ENCODE peak calls at places on chromosomes 4 and X, in seven cellular contexts. M is ovary, U is AG09319, R is dorsolateral prefrontal cortex, B is natural killer cell, H is kidney epithelial cell, G is tibial artery. A is an unnamed sample.

GRCh38 chr4:166091146-166091545 is 218.1 kb downstream of the TLL1 start:
- DNase-seq in G (no peak), M (no peak), U (no peak), H (no peak), B (no peak), R (no peak), A (no peak)

GRCh38 chr4:40721730-40722171 is 28.0 kb upstream of the NSUN7 start:
- DNase-seq in M (no peak), R (no peak), B (no peak), H (peak), G (no peak), U (no peak), A (no peak)

GRCh38 chrX:100264200-100264599 is 145.9 kb downstream of the PCDH19 start:
- DNase-seq in H (no peak), U (no peak), G (no peak), M (no peak), B (no peak), R (no peak), A (no peak)

GRCh38 chr4:93775551-93775950 is 53.0 kb upstream of the ATOH1 start:
- DNase-seq in U (no peak), M (no peak), H (no peak), B (no peak), R (no peak), G (no peak), A (no peak)

GRCh38 chr4:45280121-45280520 is 553.8 kb upstream of the GNPDA2 start:
- DNase-seq in H (no peak), M (no peak), U (no peak), R (no peak), B (no peak), G (no peak), A (no peak)

GRCh38 chr4:1855334-1856070 is 454 bp downstream of the LETM1 start:
- DNase-seq in G (no peak), R (no peak), U (no peak), M (peak), B (peak), H (no peak), A (no peak)

GRCh38 chr4:82721819-82722423 is 76.7 kb downstream of the SCD5 start:
- DNase-seq in H (no peak), M (no peak), R (peak), G (no peak), U (no peak), B (no peak), A (no peak)

GRCh38 chr4:172011196-172011595 is 198.0 kb downstream of the GALNTL6 start:
- DNase-seq in M (no peak), B (no peak), U (no peak), G (no peak), R (no peak), H (no peak), A (no peak)

GRCh38 chr4:147518086-147518485 is 37.2 kb downstream of the EDNRA start:
- DNase-seq in G (no peak), H (no peak), B (no peak), U (no peak), R (no peak), M (no peak), A (no peak)

GRCh38 chr4:36208884-36209473 is 35.3 kb downstream of the ARAP2 start:
- DNase-seq in M (no peak), G (no peak), U (no peak), R (no peak), B (no peak), H (no peak), A (no peak)

GRCh38 chr4:16126714-16127113 is 42.9 kb upstream of the PROM1 start:
- DNase-seq in R (no peak), G (no peak), U (no peak), B (no peak), M (no peak), H (no peak), A (no peak)

GRCh38 chrX:84188320-84188834 is 378 bp upstream of the RPS6KA6 start:
- DNase-seq in U (peak), G (peak), H (peak), B (no peak), M (peak), R (peak), A (peak)

GRCh38 chrX:152869972-152870371 is 27.9 kb upstream of the ZNF185 start:
- DNase-seq in G (no peak), H (no peak), U (no peak), B (no peak), M (no peak), R (no peak), A (no peak)

GRCh38 chr4:137994858-137995257 is 247.3 kb downstream of the SLC7A11 start:
- DNase-seq in B (no peak), H (peak), U (no peak), M (no peak), R (no peak), G (no peak), A (no peak)

GRCh38 chr4:187128971-187129370 is 405.3 kb upstream of the FAT1 start:
- DNase-seq in R (no peak), M (no peak), H (peak), B (no peak), U (no peak), G (no peak), A (no peak)

GRCh38 chr4:56727150-56727549 is 46.1 kb upstream of the HOPX start:
- DNase-seq in U (no peak), H (no peak), B (no peak), R (no peak), G (no peak), M (no peak), A (no peak)

GRCh38 chrX:132461886-132462285 is 27.0 kb downstream of the MBNL3 start:
- DNase-seq in U (no peak), B (no peak), M (no peak), R (no peak), H (no peak), G (no peak), A (no peak)

GRCh38 chr4:79964715-79965345 is 108.2 kb downstream of the ANTXR2 start:
- DNase-seq in B (no peak), M (no peak), G (no peak), H (no peak), R (no peak), U (no peak), A (no peak)

GRCh38 chr4:72525938-72526337 is 43.1 kb downstream of the ADAMTS3 start:
- DNase-seq in H (peak), R (no peak), G (peak), U (peak), M (peak), B (no peak), A (no peak)

GRCh38 chrX:154378059-154378798 is 866 bp upstream of the EMD start:
- DNase-seq in M (peak), G (peak), H (no peak), B (peak), U (no peak), R (no peak), A (peak)

GRCh38 chr4:80058740-80059139 is 14.3 kb downstream of the ANTXR2 start:
- DNase-seq in H (no peak), R (no peak), G (no peak), B (no peak), M (no peak), U (no peak), A (no peak)

GRCh38 chr4:143186634-143187033 is 1.9 kb downstream of the USP38 start:
- DNase-seq in R (no peak), M (no peak), G (no peak), B (no peak), U (no peak), H (no peak), A (no peak)

GRCh38 chr4:84100071-84100470 is 399.0 kb downstream of the NKX6-1 start:
- DNase-seq in B (no peak), U (no peak), G (no peak), R (no peak), M (no peak), H (no peak), A (no peak)
- TF ChIP-seq CTCF in B (no peak), U (no peak), G (no peak), R (no peak), M (no peak), H (no peak), A (no peak)

GRCh38 chrX:15812212-15812938 is 22.1 kb downstream of the ZRSR2 start:
- DNase-seq in H (no peak), R (no peak), B (no peak), U (no peak), G (no peak), M (no peak), A (no peak)

GRCh38 chrX:15814811-15815210 is 24.5 kb downstream of the ZRSR2 start:
- DNase-seq in G (no peak), B (no peak), H (no peak), M (no peak), U (no peak), R (no peak), A (no peak)

GRCh38 chrX:15816886-15817285 is 26.6 kb downstream of the ZRSR2 start:
- DNase-seq in B (peak), M (no peak), G (no peak), R (no peak), U (no peak), H (no peak), A (no peak)

GRCh38 chrX:15816453-15816838 is 26.2 kb downstream of the ZRSR2 start:
- DNase-seq in U (no peak), G (no peak), B (no peak), H (no peak), M (no peak), R (no peak), A (no peak)

GRCh38 chrX:15815779-15816452 is 25.6 kb downstream of the ZRSR2 start:
- DNase-seq in U (no peak), R (no peak), G (no peak), M (no peak), B (no peak), H (no peak), A (no peak)
- TF ChIP-seq CTCF in U (peak), R (peak), G (no peak), M (no peak), B (no peak), H (peak), A (no peak)

DNA sequence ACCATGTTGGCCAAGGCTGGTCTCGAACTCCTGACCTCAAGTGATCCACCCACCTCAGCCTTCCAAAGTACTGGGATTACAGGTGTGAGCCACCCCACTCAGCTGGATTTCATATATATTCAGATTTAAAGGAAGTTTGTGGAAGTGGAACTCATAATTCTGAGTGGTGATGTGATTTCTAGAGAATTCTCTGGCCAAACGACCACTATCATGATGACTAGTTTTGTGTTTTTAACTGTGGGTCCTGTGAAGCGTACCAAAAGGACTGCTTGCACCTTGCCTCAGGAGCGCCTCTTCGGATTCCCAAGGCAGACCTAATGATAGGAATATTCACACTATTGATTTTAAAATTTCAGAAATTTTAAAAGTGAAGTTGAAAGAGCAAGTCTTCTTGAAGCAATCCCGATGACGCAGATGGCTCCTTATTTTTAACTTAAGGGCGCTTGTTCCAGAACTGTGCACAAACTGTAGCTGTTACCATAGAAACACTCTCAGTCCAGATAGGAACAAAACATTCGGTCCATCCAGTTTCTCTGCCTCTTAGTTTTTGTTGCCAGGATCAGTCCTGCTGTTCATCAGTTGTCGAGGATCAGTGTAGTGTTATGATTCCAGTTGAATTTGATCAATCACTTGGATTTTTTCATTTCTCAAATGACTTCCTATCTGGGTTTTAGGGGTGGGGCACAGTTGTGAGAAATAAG is 51.7 kb upstream of the CLCN4 start:
- DNase-seq in M (no peak), H (no peak), B (no peak), R (no peak), G (peak), U (no peak), A (no peak)
- TF ChIP-seq CTCF in M (no peak), H (no peak), B (no peak), R (no peak), G (no peak), U (no peak), A (no peak)

GRCh38 chr4:76622717-76623116 is 187.7 kb downstream of the SHROOM3 start:
- DNase-seq in M (no peak), R (no peak), H (no peak), U (no peak), G (no peak), B (no peak), A (no peak)
- TF ChIP-seq CTCF in M (no peak), R (no peak), H (no peak), U (no peak), G (no peak), B (no peak), A (no peak)

DNA sequence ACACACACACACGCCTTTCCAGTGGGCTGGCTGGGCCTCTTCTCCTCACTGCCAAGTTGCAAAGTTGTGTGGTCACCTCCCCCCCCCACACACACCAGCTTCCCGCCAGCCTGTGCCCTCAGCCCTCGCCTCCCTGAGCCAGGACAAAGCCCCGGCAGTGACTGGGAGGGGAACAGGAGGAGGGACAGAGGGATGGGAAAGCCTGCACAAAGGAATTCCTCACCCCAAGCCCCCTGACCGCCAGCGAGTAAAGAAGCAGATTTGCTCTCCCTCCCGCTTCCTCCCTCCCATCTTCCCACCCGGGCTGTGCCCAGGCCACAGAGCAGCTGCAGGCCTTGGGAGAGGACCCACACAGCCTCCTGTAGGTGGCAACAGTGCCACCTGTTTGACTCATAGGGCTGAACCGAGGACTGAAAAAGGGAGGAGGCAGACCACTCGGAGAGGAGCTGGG is at the start of gene GDPD2:
- DNase-seq in H (no peak), B (no peak), G (no peak), R (no peak), U (no peak), M (no peak), A (no peak)
- TF ChIP-seq CTCF in H (peak), B (no peak), G (no peak), R (no peak), U (no peak), M (no peak), A (peak)

GRCh38 chr4:18075823-18076433 is 54.4 kb upstream of the LCORL start:
- DNase-seq in M (no peak), G (peak), R (no peak), B (no peak), H (no peak), U (no peak), A (no peak)
- TF ChIP-seq CTCF in M (no peak), G (no peak), R (no peak), B (no peak), H (peak), U (peak), A (peak)

GRCh38 chrX:15678339-15678738 is 13.7 kb upstream of the CLTRN start:
- DNase-seq in M (no peak), U (no peak), B (no peak), H (no peak), R (no peak), G (no peak), A (no peak)
- TF ChIP-seq CTCF in M (no peak), U (no peak), B (no peak), H (no peak), R (no peak), G (no peak), A (no peak)

GRCh38 chrX:111869639-111870034 is 6.3 kb upstream of the TRPC5OS start:
- DNase-seq in R (no peak), G (no peak), U (peak), B (no peak), M (no peak), H (no peak), A (no peak)
- TF ChIP-seq CTCF in R (peak), G (peak), U (peak), B (peak), M (no peak), H (peak), A (peak)

DNA sequence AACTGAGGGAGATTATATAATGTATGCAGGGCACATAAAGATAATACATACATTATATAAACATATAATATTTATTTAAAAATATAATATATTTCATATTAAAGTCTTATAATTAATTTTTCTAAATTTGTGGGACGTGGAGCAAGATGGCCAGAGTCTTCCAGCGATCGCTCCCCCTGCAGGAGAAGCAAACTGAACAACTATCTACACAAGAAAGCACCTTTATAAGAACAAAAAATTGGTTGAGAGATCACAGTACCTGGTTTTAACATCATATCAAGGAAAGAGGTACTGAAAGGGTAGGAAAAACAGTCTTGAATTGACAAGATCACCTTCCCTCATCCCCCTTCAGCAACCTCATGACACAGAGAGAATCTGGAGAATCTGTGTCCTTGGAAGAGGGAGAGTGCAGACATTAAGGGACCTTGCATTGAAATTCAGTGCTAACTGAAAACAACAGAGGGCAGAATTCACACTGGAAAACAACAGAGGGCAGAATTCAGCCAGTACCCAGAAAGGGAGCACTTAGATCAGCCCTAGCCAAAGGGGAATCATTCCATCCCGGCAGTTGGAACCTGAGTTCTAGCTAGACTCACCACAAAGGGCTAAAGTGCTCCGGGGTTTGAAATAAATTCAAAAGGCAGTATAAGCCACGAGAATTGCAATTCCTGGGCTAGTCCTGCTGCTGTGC is 262.5 kb upstream of the NDST3 start:
- DNase-seq in G (no peak), M (no peak), H (no peak), R (no peak), B (no peak), U (no peak), A (no peak)
- TF ChIP-seq CTCF in G (no peak), M (no peak), H (no peak), R (no peak), B (no peak), U (no peak), A (peak)

A was measured in D721Med.